ENCODE peak calls at places on chromosomes 1 and 21, in eight cellular contexts. A is mucosa of descending colon; P is left lung; D is HCT116; X is right lobe of liver; K is effector memory CD4-positive, alpha-beta T cell; C is left ventricle myocardium inferior; N is Karpas-422. S is an unnamed sample.

GRCh38 chr1:187396929-187397796 is 568.4 kb downstream of the PLA2G4A start:
- DNase-seq in A (no peak), P (peak; percentile 23), D (no peak), X (no peak), K (no peak), C (no peak), N (no peak), S (no peak)

GRCh38 chr1:110829955-110830553 is 42.9 kb upstream of the CD53 start:
- DNase-seq in A (no peak), P (no peak), D (peak; percentile 45), X (no peak), K (no peak), C (no peak), N (peak; percentile 82), S (no peak)

GRCh38 chr1:22531251-22531650 is 32.0 kb upstream of the EPHA8 start:
- DNase-seq in A (no peak), P (no peak), D (no peak), X (no peak), K (no peak), C (no peak), N (no peak), S (no peak)

GRCh38 chr1:84078824-84079167 is 65.3 kb upstream of the PRKACB start:
- DNase-seq in A (no peak), P (no peak), D (no peak), X (no peak), K (no peak), C (no peak), N (no peak), S (no peak)

GRCh38 chr1:63827411-63828321 is 53.8 kb downstream of the ROR1 start:
- DNase-seq in A (no peak), P (no peak), D (no peak), X (no peak), K (no peak), C (no peak), N (no peak), S (no peak)

GRCh38 chr1:119510046-119510445 is 3.0 kb downstream of the HSD3B1 start:
- DNase-seq in A (no peak), P (no peak), D (no peak), X (no peak), K (no peak), C (no peak), N (no peak), S (no peak)

GRCh38 chr1:27527223-27527856 is 37.4 kb upstream of the WASF2 start:
- DNase-seq in A (peak; percentile 69), P (no peak), D (no peak), X (no peak), K (peak; percentile 32), C (peak; percentile 70), N (no peak), S (peak; percentile 54)

GRCh38 chr1:230643887-230644286 is 1.6 kb downstream of the COG2 start:
- DNase-seq in A (no peak), P (no peak), D (no peak), X (no peak), K (no peak), C (no peak), N (no peak), S (no peak)

GRCh38 chr1:156347337-156347736 is 9.0 kb downstream of the TSACC start:
- DNase-seq in A (no peak), P (no peak), D (no peak), X (no peak), K (no peak), C (no peak), N (no peak), S (no peak)

GRCh38 chr1:19635646-19636045 is 8.5 kb upstream of the NBL1 start:
- DNase-seq in A (no peak), P (no peak), D (no peak), X (no peak), K (no peak), C (no peak), N (no peak), S (no peak)

GRCh38 chr1:113508364-113509164 is 118.2 kb downstream of the MAGI3 start:
- DNase-seq in A (no peak), P (no peak), D (no peak), X (no peak), K (no peak), C (no peak), N (no peak), S (no peak)

GRCh38 chr1:62391369-62391971 is 45.4 kb upstream of the USP1 start:
- DNase-seq in A (no peak), P (no peak), D (peak; percentile 26), X (no peak), K (no peak), C (no peak), N (peak; percentile 86), S (no peak)

GRCh38 chr1:32431736-32432400 is 33.0 kb upstream of the ZBTB8B start:
- DNase-seq in A (no peak), P (no peak), D (no peak), X (no peak), K (no peak), C (no peak), N (peak; percentile 36), S (no peak)

GRCh38 chr1:85078903-85079302 is 30.6 kb upstream of the MCOLN3 start:
- DNase-seq in A (no peak), P (no peak), D (no peak), X (no peak), K (no peak), C (no peak), N (peak; percentile 63), S (no peak)

GRCh38 chr1:160850993-160851392 is 11.7 kb downstream of the CD244 start:
- DNase-seq in A (no peak), P (no peak), D (no peak), X (no peak), K (no peak), C (no peak), N (no peak), S (no peak)

GRCh38 chr1:156262461-156263287 is 14.8 kb upstream of the PAQR6 start:
- DNase-seq in A (no peak), P (no peak), D (no peak), X (no peak), K (no peak), C (no peak), N (no peak), S (no peak)

GRCh38 chr1:62299426-62300200 is 19.6 kb downstream of the KANK4 start:
- DNase-seq in A (peak; percentile 42), P (no peak), D (no peak), X (no peak), K (no peak), C (no peak), N (no peak), S (no peak)

GRCh38 chr1:22121421-22121911 is 21.4 kb downstream of the WNT4 start:
- DNase-seq in A (no peak), P (peak; percentile 71), D (no peak), X (no peak), K (no peak), C (no peak), N (no peak), S (no peak)

GRCh38 chr1:47758341-47759237 is 238.6 kb downstream of the TRABD2B start:
- DNase-seq in A (no peak), P (no peak), D (no peak), X (no peak), K (no peak), C (no peak), N (no peak), S (no peak)

GRCh38 chr1:49526672-49527071 is 497.1 kb downstream of the AGBL4 start:
- DNase-seq in A (no peak), P (no peak), D (no peak), X (no peak), K (no peak), C (no peak), N (no peak), S (no peak)

GRCh38 chr1:49523764-49524163 is 500.0 kb downstream of the AGBL4 start:
- DNase-seq in A (no peak), P (no peak), D (no peak), X (no peak), K (no peak), C (no peak), N (no peak), S (no peak)

GRCh38 chr1:49527606-49528305 is 496.0 kb downstream of the AGBL4 start:
- DNase-seq in A (no peak), P (no peak), D (no peak), X (no peak), K (no peak), C (no peak), N (no peak), S (no peak)
- H3K9me3 ChIP-seq in A (no peaks in the 10 kb centered on the region), P (no peaks in the 10 kb centered on the region), D (peaks cover 4% of the 10 kb centered on the region), X (no peaks in the 10 kb centered on the region), K (no peaks in the 10 kb centered on the region), C (no peaks in the 10 kb centered on the region), N (no peaks in the 10 kb centered on the region), S (no peaks in the 10 kb centered on the region)

GRCh38 chr1:92655197-92655801 is 129.6 kb downstream of the EVI5 start:
- DNase-seq in A (no peak), P (no peak), D (no peak), X (no peak), K (no peak), C (no peak), N (no peak), S (no peak)
- H3K9me3 ChIP-seq in A (peaks cover 35% of the 10 kb centered on the region), P (peaks cover 2% of the 10 kb centered on the region), D (peaks cover 7% of the 10 kb centered on the region), X (peaks cover 12% of the 10 kb centered on the region), K (no peaks in the 10 kb centered on the region), C (peaks cover 42% of the 10 kb centered on the region), N (no peaks in the 10 kb centered on the region), S (no peaks in the 10 kb centered on the region)

GRCh38 chr21:27536319-27536718 is 569.4 kb upstream of the ADAMTS5 start:
- DNase-seq in A (no peak), P (no peak), D (no peak), X (no peak), K (no peak), C (no peak), N (no peak), S (no peak)

GRCh38 chr21:27532081-27532480 is 565.2 kb upstream of the ADAMTS5 start:
- DNase-seq in A (no peak), P (no peak), D (no peak), X (no peak), K (no peak), C (no peak), N (no peak), S (no peak)

GRCh38 chr21:27534211-27534610 is 567.3 kb upstream of the ADAMTS5 start:
- DNase-seq in A (no peak), P (no peak), D (no peak), X (no peak), K (no peak), C (no peak), N (no peak), S (no peak)

GRCh38 chr21:27535188-27535587 is 568.3 kb upstream of the ADAMTS5 start:
- DNase-seq in A (no peak), P (no peak), D (no peak), X (no peak), K (no peak), C (no peak), N (no peak), S (no peak)
- H3K9me3 ChIP-seq in A (no peaks in the 10 kb centered on the region), P (no peaks in the 10 kb centered on the region), D (peaks cover 28% of the 10 kb centered on the region), X (no peaks in the 10 kb centered on the region), K (no peaks in the 10 kb centered on the region), C (no peaks in the 10 kb centered on the region), N (peaks cover 17% of the 10 kb centered on the region), S (no peaks in the 10 kb centered on the region)

GRCh38 chr1:68651115-68651514 is 154.2 kb upstream of the DEPDC1 start:
- DNase-seq in A (no peak), P (no peak), D (no peak), X (no peak), K (no peak), C (no peak), N (no peak), S (no peak)

GRCh38 chr1:68653882-68654281 is 157.0 kb upstream of the DEPDC1 start:
- DNase-seq in A (no peak), P (no peak), D (no peak), X (no peak), K (no peak), C (no peak), N (no peak), S (no peak)
- H3K9me3 ChIP-seq in A (no peaks in the 10 kb centered on the region), P (no peaks in the 10 kb centered on the region), D (no peaks in the 10 kb centered on the region), X (no peaks in the 10 kb centered on the region), K (no peaks in the 10 kb centered on the region), C (no peaks in the 10 kb centered on the region), N (no peaks in the 10 kb centered on the region), S (no peaks in the 10 kb centered on the region)

S was measured in T-helper 17 cell.